ENCODE peak calls at places on chromosomes 16 and 17, in six cellular contexts. I, Y, E, K, X and S are unnamed samples.

GRCh38 chr17:5899496-5900195 is 170.5 kb upstream of the WSCD1 start:
- DNase-seq in X (no peak), K (no peak), I (no peak), E (no peak), Y (no peak), S (no peak)

GRCh38 chr16:11080327-11080967 is 136.1 kb downstream of the CLEC16A start:
- DNase-seq in K (no peak), Y (no peak), I (no peak), X (no peak), E (no peak), S (no peak)

GRCh38 chr17:35214192-35214591 is 20.0 kb upstream of the SLC35G3 start:
- DNase-seq in X (no peak), E (no peak), Y (no peak), K (no peak), I (no peak), S (no peak)

GRCh38 chr16:88966986-88967799 is 9.8 kb downstream of the CBFA2T3 start:
- DNase-seq in X (no peak), K (peak), E (no peak), Y (no peak), I (peak), S (no peak)

GRCh38 chr17:41787021-41787418 is 509 bp upstream of the JUP start:
- DNase-seq in Y (no peak), E (no peak), K (no peak), X (no peak), I (no peak), S (no peak)

GRCh38 chr17:14947671-14948070 is 317.5 kb downstream of the PMP22 start:
- DNase-seq in Y (no peak), K (no peak), X (no peak), I (no peak), E (no peak), S (peak)

GRCh38 chr17:2058521-2059124 is 3.7 kb downstream of the HIC1 start:
- DNase-seq in I (peak), X (no peak), K (peak), E (no peak), Y (no peak), S (peak)

GRCh38 chr17:51044964-51045363 is 75.7 kb downstream of the SPAG9 start:
- DNase-seq in K (no peak), I (no peak), X (no peak), Y (no peak), E (no peak), S (no peak)

GRCh38 chr17:67482784-67483183 is 105.7 kb downstream of the PITPNC1 start:
- DNase-seq in I (no peak), E (no peak), Y (no peak), K (no peak), X (no peak), S (no peak)

GRCh38 chr17:17315142-17315821 is 12.1 kb downstream of the NT5M start:
- DNase-seq in E (no peak), K (no peak), Y (no peak), I (no peak), X (no peak), S (no peak)

GRCh38 chr16:77273-77806 is 685 bp upstream of the MPG start:
- DNase-seq in I (peak), K (no peak), Y (no peak), E (no peak), X (peak), S (no peak)

GRCh38 chr17:79491006-79491405 is 119.8 kb downstream of the RBFOX3 start:
- DNase-seq in E (no peak), I (no peak), Y (no peak), K (no peak), X (no peak), S (no peak)